ENCODE peak calls at places on chromosomes 7 and 10, in seven cellular contexts. V, J, Q, F, R, P and N are unnamed samples.

GRCh38 chr7:25742287-25742686 is 409.7 kb upstream of the NFE2L3 start:
- DNase-seq in P (no peak), V (no peak), R (no peak), J (no peak), Q (no peak), F (no peak), N (no peak)

GRCh38 chr7:54781356-54781912 is 22.4 kb upstream of the SEC61G start:
- DNase-seq in V (no peak), R (no peak), F (no peak), P (no peak), Q (no peak), J (no peak), N (no peak)

GRCh38 chr7:115561341-115562110 is 469.0 kb downstream of the TFEC start:
- DNase-seq in F (no peak), Q (peak; percentile 22), V (peak; percentile 58), P (no peak), R (no peak), J (no peak), N (no peak)

GRCh38 chr7:48402721-48403120 is 231.5 kb downstream of the ABCA13 start:
- DNase-seq in J (no peak), R (no peak), Q (no peak), F (no peak), V (no peak), P (no peak), N (no peak)

GRCh38 chr7:2757904-2758672 is 70.1 kb downstream of the AMZ1 start:
- DNase-seq in V (peak; percentile 99), F (peak; percentile 69), J (peak; percentile 28), Q (peak; percentile 99), P (peak; percentile 45), R (no peak), N (no peak)

GRCh38 chr10:77641788-77642397 is 4.3 kb upstream of the KCNMA1 start:
- DNase-seq in P (peak; percentile 82), V (peak; percentile 89), J (peak; percentile 65), F (peak; percentile 62), Q (peak; percentile 71), R (no peak), N (peak; percentile 34)

GRCh38 chr10:100811261-100811660 is 65.9 kb downstream of the PAX2 start:
- DNase-seq in Q (no peak), F (no peak), J (no peak), V (no peak), R (no peak), P (no peak), N (no peak)

GRCh38 chr10:3090388-3090787 is 23.0 kb downstream of the PFKP start:
- DNase-seq in F (no peak), J (no peak), P (no peak), V (no peak), Q (no peak), R (no peak), N (no peak)

GRCh38 chr7:33495207-33495606 is 365.8 kb downstream of the BBS9 start:
- DNase-seq in R (no peak), F (no peak), Q (no peak), V (no peak), P (no peak), J (no peak), N (no peak)

GRCh38 chr10:124044143-124044862 is 49.1 kb downstream of the CHST15 start:
- DNase-seq in Q (no peak), F (no peak), R (no peak), V (no peak), P (no peak), J (no peak), N (no peak)

GRCh38 chr10:98264378-98265065 is 3.5 kb downstream of the LOXL4 start:
- DNase-seq in P (no peak), J (no peak), R (no peak), V (no peak), Q (no peak), F (no peak), N (no peak)

GRCh38 chr7:48118041-48118440 is 29.0 kb downstream of the UPP1 start:
- DNase-seq in Q (no peak), V (no peak), P (no peak), J (no peak), R (no peak), F (no peak), N (no peak)

GRCh38 chr7:157012113-157012547 is 1.7 kb upstream of the MNX1 start:
- DNase-seq in P (no peak), Q (no peak), J (no peak), F (no peak), R (no peak), V (no peak), N (no peak)

GRCh38 chr7:157657741-157658740 is 321.2 kb downstream of the DNAJB6 start:
- DNase-seq in Q (no peak), F (no peak), P (no peak), V (no peak), J (no peak), R (no peak), N (no peak)

GRCh38 chr7:15352807-15353206 is 209.0 kb downstream of the AGMO start:
- DNase-seq in R (no peak), F (no peak), J (no peak), V (no peak), P (no peak), Q (no peak), N (no peak)

GRCh38 chr7:28666144-28666543 is 253.8 kb downstream of the CREB5 start:
- DNase-seq in V (peak; percentile 12), Q (peak; percentile 100), R (no peak), P (no peak), F (no peak), J (no peak), N (no peak)

GRCh38 chr7:12210179-12211053 is 678 bp upstream of the TMEM106B start:
- DNase-seq in F (no peak), R (peak; percentile 14), Q (no peak), P (peak; percentile 66), V (no peak), J (peak; percentile 57), N (no peak)

GRCh38 chr10:124565565-124566221 is 104.1 kb downstream of the LHPP start:
- DNase-seq in P (no peak), J (peak; percentile 37), R (no peak), Q (no peak), F (peak; percentile 66), V (peak; percentile 28), N (no peak)

GRCh38 chr7:92872701-92873100 is 36.3 kb upstream of the CDK6 start:
- DNase-seq in P (no peak), V (peak; percentile 37), R (no peak), F (no peak), J (no peak), Q (peak; percentile 65), N (no peak)

GRCh38 chr7:2431260-2431867 is 28.0 kb downstream of the CHST12 start:
- DNase-seq in F (no peak), J (no peak), P (no peak), Q (no peak), R (no peak), V (no peak), N (peak; percentile 38)

GRCh38 chr7:69358163-69358821 is 240.0 kb upstream of the AUTS2 start:
- DNase-seq in V (no peak), J (no peak), P (no peak), Q (no peak), F (no peak), R (no peak), N (no peak)

GRCh38 chr10:11746883-11747539 is 4.8 kb downstream of the ECHDC3 start:
- DNase-seq in Q (peak; percentile 28), V (no peak), F (no peak), R (no peak), J (no peak), P (no peak), N (no peak)

GRCh38 chr7:47480576-47481538 is 101.1 kb downstream of the TNS3 start:
- DNase-seq in V (no peak), Q (no peak), F (peak; percentile 74), R (no peak), P (no peak), J (no peak), N (no peak)

GRCh38 chr10:84352251-84352842 is 24.0 kb downstream of the CCSER2 start:
- DNase-seq in J (no peak), R (no peak), F (peak; percentile 66), V (peak; percentile 59), P (peak; percentile 80), Q (peak; percentile 65), N (peak; percentile 52)

GRCh38 chr7:151080522-151081169 is at the start of gene FASTK:
- DNase-seq in F (peak; percentile 97), R (peak; percentile 91), J (peak; percentile 91), Q (peak; percentile 74), P (peak; percentile 94), V (peak; percentile 87), N (peak; percentile 82)

GRCh38 chr7:129264534-129264933 is 39.7 kb downstream of the AHCYL2 start:
- DNase-seq in Q (peak; percentile 35), V (no peak), J (no peak), P (no peak), R (no peak), F (no peak), N (no peak)

GRCh38 chr7:134089446-134089845 is 37.7 kb upstream of the LRGUK start:
- DNase-seq in P (no peak), F (no peak), Q (no peak), R (no peak), V (no peak), J (no peak), N (no peak)

GRCh38 chr7:135761751-135762488 is 13.3 kb upstream of the FAM180A start:
- DNase-seq in Q (peak; percentile 38), R (no peak), J (no peak), P (no peak), V (peak; percentile 20), F (no peak), N (no peak)

GRCh38 chr10:43195557-43195956 is 57.3 kb downstream of the CSGALNACT2 start:
- DNase-seq in F (no peak), Q (no peak), V (no peak), R (no peak), P (no peak), J (no peak), N (no peak)